ENCODE peak calls at places on chromosomes 7 and 10, in ten cellular contexts. C is colonic mucosa, P is neuronal stem cell, F is HCT116, B is fibroblast of lung, Q is H9, U is K562, L is kidney, G is MM.1S, H is IMR-90. R is an unnamed sample.

GRCh38 chr7:131670401-131670800 is 114.0 kb upstream of the PODXL start:
- DNase-seq in Q (no peak), U (no peak), F (no peak), G (no peak), L (no peak), C (no peak), B (no peak), H (no peak), P (no peak), R (no peak)

GRCh38 chr10:2081501-2081900 is 344.2 kb upstream of the ADARB2 start:
- DNase-seq in H (no peak), C (no peak), B (no peak), F (no peak), P (no peak), Q (peak), L (no peak), U (no peak), G (no peak), R (no peak)

GRCh38 chr7:111083423-111083822 is 7.5 kb upstream of the LRRN3 start:
- DNase-seq in P (no peak), Q (no peak), H (peak), G (peak), B (peak), L (no peak), U (no peak), C (no peak), F (no peak), R (no peak)

GRCh38 chr7:114082934-114083647 is 164.3 kb upstream of the PPP1R3A start:
- DNase-seq in G (no peak), P (peak), C (peak), L (peak), H (no peak), F (no peak), B (peak), U (no peak), Q (peak), R (no peak)

GRCh38 chr10:20396168-20396567 is 500.9 kb downstream of the NEBL start:
- DNase-seq in U (no peak), H (no peak), L (no peak), G (no peak), P (no peak), B (no peak), C (no peak), F (no peak), Q (no peak), R (no peak)

GRCh38 chr7:140074780-140075179 is 12.0 kb upstream of the PARP12 start:
- DNase-seq in F (no peak), P (no peak), U (no peak), B (peak), C (no peak), H (peak), L (no peak), G (no peak), Q (no peak), R (no peak)

GRCh38 chr7:140212100-140212881 is 35.5 kb upstream of the KDM7A start:
- DNase-seq in P (no peak), Q (no peak), H (peak), L (no peak), G (peak), B (peak), F (no peak), C (peak), U (no peak), R (peak)

GRCh38 chr10:104376784-104377300 is 23.2 kb downstream of the CFAP58 start:
- DNase-seq in F (no peak), Q (no peak), C (no peak), G (no peak), L (no peak), U (no peak), H (no peak), P (no peak), B (no peak), R (no peak)

GRCh38 chr10:3775671-3776551 is 9.1 kb downstream of the KLF6 start:
- DNase-seq in P (no peak), Q (peak), F (peak), L (no peak), C (no peak), B (peak), H (peak), U (no peak), G (no peak), R (peak)

GRCh38 chr7:47335557-47336177 is 246.2 kb downstream of the TNS3 start:
- DNase-seq in F (no peak), P (no peak), Q (no peak), H (no peak), B (no peak), L (no peak), G (no peak), U (no peak), C (no peak), R (no peak)

GRCh38 chr10:70880077-70880534 is 8.3 kb downstream of the PCBD1 start:
- DNase-seq in Q (peak), P (peak), B (peak), G (peak), F (peak), C (peak), L (peak), H (peak), U (peak), R (peak)

GRCh38 chr7:68963547-68963946 is 634.7 kb upstream of the AUTS2 start:
- DNase-seq in C (no peak), F (no peak), B (peak), G (no peak), P (no peak), Q (no peak), U (no peak), H (peak), L (no peak), R (no peak)

GRCh38 chr10:119496282-119496681 is 46.2 kb downstream of the RGS10 start:
- DNase-seq in U (no peak), B (no peak), G (no peak), H (no peak), P (no peak), Q (no peak), C (no peak), F (no peak), L (peak), R (no peak)

GRCh38 chr10:86155034-86155656 is 211.4 kb downstream of the GRID1 start:
- DNase-seq in C (no peak), G (no peak), H (no peak), P (no peak), F (no peak), Q (peak), L (no peak), B (no peak), U (no peak), R (no peak)

GRCh38 chr7:81484266-81484665 is 285.6 kb downstream of the HGF start:
- DNase-seq in L (peak), H (peak), Q (peak), U (no peak), F (no peak), P (no peak), B (peak), C (no peak), G (peak), R (peak)

GRCh38 chr7:55309040-55309991 is 55.8 kb upstream of the LANCL2 start:
- DNase-seq in C (no peak), B (peak), H (no peak), U (no peak), Q (no peak), L (no peak), P (no peak), G (no peak), F (no peak), R (no peak)

GRCh38 chr7:155669717-155670505 is 25.4 kb downstream of the RBM33 start:
- DNase-seq in B (peak), C (no peak), F (no peak), Q (peak), H (peak), P (no peak), G (no peak), U (no peak), L (no peak), R (no peak)

GRCh38 chr7:98869374-98870070 is at the start of gene TMEM130:
- DNase-seq in F (no peak), H (no peak), B (peak), C (no peak), Q (no peak), L (peak), G (no peak), U (no peak), P (no peak), R (no peak)

GRCh38 chr7:102429141-102429904 is 4.1 kb upstream of the ORAI2 start:
- DNase-seq in B (no peak), C (no peak), Q (no peak), U (no peak), P (no peak), L (no peak), G (no peak), F (no peak), H (no peak), R (no peak)

GRCh38 chr7:128163473-128163872 is 77.6 kb upstream of the LEP start:
- DNase-seq in Q (peak), G (no peak), L (no peak), B (no peak), F (no peak), H (no peak), P (no peak), U (no peak), C (no peak), R (no peak)

GRCh38 chr7:141915565-141915964 is 634 bp upstream of the OR9A4 start:
- DNase-seq in Q (no peak), G (peak), H (no peak), B (no peak), P (no peak), U (no peak), F (no peak), C (peak), L (no peak), R (peak)

GRCh38 chr7:20831976-20832375 is 45.3 kb upstream of the SP8 start:
- DNase-seq in L (no peak), C (no peak), H (no peak), F (no peak), Q (no peak), P (no peak), U (no peak), G (no peak), B (no peak), R (no peak)

GRCh38 chr10:110495731-110496552 is 1.8 kb upstream of the DUSP5 start:
- DNase-seq in Q (peak), H (peak), C (no peak), B (peak), U (peak), F (no peak), P (no peak), G (no peak), L (peak), R (peak)

GRCh38 chr10:91709394-91709798 is 76.5 kb upstream of the PPP1R3C start:
- DNase-seq in C (no peak), G (no peak), U (no peak), B (peak), P (no peak), Q (no peak), H (peak), F (no peak), L (no peak), R (peak)

GRCh38 chr10:7471720-7472367 is 61.0 kb upstream of the SFMBT2 start:
- DNase-seq in G (peak), C (peak), H (no peak), Q (no peak), U (no peak), P (no peak), B (no peak), L (no peak), F (no peak), R (no peak)

GRCh38 chr10:77855404-77856155 is 71.0 kb downstream of the DLG5 start:
- DNase-seq in C (no peak), P (no peak), F (no peak), U (no peak), B (no peak), H (no peak), L (no peak), Q (no peak), G (no peak), R (no peak)

GRCh38 chr10:124383496-124383895 is 35.2 kb downstream of the OAT start:
- DNase-seq in G (no peak), L (no peak), Q (no peak), F (no peak), C (no peak), H (no peak), B (no peak), U (no peak), P (no peak), R (no peak)

GRCh38 chr7:3916146-3916545 is 615.1 kb downstream of the SDK1 start:
- DNase-seq in F (no peak), B (peak), H (peak), U (no peak), G (no peak), P (no peak), L (no peak), Q (no peak), C (no peak), R (peak)

GRCh38 chr10:77874872-77875271 is 51.7 kb downstream of the DLG5 start:
- DNase-seq in Q (no peak), U (no peak), P (no peak), C (no peak), H (no peak), G (no peak), F (no peak), B (no peak), L (peak), R (no peak)

GRCh38 chr7:118872568-118872967 is 648.1 kb downstream of the ANKRD7 start:
- DNase-seq in P (no peak), H (no peak), G (peak), L (no peak), C (no peak), U (no peak), Q (no peak), B (no peak), F (peak), R (peak)

DNA sequence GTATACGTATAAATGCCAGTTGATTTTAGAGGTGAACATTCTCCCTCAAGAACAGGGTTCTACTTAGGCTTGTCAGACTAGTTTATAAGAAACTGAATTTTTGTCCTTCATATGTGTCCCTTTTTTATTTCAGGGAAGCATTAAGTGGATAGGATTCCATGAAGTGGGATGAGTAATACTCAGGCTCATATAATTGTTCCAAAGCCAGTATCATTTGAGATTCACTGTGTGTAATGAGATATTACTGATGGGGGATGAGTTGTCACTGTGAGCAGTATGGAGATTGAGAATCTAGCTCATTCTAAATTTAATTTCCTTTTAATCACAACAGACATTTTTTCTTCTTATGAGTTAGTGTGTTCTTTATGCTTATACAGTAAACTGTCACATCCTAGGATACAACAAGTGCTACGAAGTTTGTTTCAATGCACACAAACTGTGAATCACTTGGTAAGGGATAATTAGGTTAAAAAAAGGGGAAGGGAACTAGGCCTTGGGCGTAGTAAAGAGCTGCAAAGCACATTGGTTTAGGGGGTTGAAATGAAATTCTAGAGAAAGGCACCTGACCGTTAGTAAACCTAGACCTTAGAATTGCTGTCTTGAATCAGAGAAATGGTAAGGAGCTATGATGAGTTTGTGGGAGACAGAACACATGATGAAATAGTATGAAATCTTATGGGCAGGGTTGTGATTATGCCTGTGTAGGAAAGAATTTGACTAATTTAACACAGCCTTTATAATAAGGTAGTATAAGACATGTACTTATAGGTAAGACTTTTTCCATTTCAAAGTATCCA is 153.4 kb downstream of the MLLT10 start:
- DNase-seq in Q (no peak), C (no peak), F (no peak), L (no peak), P (no peak), H (peak), U (no peak), B (peak), G (no peak), R (no peak)
- H3K9ac ChIP-seq in Q (no peak), C (no peak), F (no peak), L (no peak), P (no peak), H (no peak), U (no peak), B (no peak), G (no peak), R (no peak)

DNA sequence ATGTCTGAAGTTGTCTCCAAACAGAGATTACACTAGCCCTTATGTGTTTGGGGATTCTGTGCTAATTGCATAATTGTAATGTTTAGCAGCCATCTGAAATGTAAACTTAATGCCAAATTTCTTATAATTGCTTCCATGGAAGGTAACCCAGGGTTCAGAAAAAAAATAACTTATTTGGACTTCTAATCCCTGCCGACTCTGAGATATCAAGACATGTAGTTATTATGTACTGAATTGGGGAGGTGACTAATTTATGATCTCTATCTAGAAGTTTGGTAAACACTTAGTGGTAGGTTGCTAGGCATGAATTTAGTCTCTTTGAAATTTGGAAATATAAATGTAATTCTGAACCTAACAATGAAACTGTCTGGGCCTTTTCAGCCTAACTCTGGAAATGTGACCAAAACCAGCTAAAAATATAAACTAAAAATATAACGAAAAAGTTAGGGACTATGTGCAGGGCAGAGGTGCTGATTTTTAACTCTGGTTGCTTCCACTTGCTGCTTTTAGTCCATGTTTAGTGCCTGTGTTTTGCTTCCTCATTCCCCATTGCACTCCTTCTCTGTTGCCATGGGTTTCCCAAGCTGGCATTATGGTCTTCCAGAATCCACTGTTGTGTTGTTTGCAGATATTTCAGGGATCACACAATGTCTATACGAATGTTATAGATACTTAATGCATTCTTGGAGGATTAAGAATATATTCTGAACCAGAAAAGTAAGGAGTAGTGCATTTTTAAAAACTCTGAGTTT is 54.8 kb downstream of the MCU start:
- DNase-seq in B (no peak), F (no peak), Q (no peak), U (no peak), H (no peak), L (no peak), G (no peak), C (no peak), P (no peak), R (no peak)
- H3K9ac ChIP-seq in B (no peak), F (no peak), Q (no peak), U (no peak), H (no peak), L (no peak), G (no peak), C (no peak), P (no peak), R (no peak)

DNA sequence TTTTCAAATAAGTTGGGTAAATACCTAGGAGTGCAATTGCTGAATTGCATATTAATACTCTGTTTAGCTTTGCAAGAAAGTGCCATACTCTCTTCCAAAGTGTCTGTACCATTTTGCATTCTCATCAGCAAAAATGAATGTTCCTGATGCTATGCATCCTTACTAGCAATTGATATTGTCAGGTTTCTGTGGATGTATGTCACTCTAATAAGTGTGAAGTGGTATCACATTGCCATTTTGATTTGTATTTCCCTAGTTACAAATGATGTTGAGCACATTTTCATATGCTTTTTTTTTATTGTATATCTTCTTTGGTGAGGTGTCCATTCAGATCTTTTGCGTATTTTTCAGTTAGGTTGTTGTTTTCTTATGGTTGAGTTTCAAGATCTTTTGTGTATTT is 230.4 kb upstream of the MAGI2 start:
- DNase-seq in C (no peak), L (no peak), F (no peak), U (no peak), B (no peak), G (no peak), H (no peak), Q (no peak), P (no peak), R (no peak)
- H3K9ac ChIP-seq in C (no peak), L (no peak), F (no peak), U (no peak), B (no peak), G (no peak), H (no peak), Q (no peak), P (no peak), R (no peak)

DNA sequence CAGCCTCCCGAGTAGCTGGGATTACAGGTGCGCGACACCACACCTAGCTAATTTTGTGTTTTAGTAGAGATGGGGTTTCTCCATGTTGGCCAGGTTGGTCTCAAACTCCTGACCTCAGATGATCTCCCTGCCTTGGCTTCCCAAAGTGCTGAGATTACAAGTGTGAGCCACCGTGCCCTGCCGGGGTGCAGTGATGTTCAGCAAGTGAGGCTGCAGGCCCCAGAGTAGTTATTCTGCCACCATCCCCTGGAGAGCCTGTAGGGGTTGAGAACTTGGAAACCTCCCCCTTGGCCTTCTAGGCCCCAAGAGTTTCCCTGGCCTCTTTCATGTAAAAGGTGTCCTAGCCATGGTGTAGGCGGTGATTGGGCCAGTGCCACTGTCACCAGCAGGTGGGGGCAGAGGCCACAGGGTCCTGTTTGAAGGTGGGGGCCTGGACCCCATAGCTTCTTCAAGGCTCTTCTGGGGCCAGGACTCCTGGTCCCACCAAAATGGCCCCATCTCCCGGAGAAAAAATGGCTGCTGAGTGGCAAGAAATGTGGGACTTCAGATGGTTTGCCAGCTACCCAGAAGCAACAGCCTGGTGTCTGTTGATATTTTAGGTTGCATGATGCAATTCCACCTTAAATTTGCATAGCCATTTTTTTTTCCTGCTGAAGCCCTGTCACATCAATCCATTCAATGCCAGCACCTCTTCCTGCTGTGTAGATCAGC is 25.5 kb upstream of the INMT start:
- DNase-seq in Q (no peak), U (no peak), C (no peak), L (peak), P (no peak), H (no peak), F (no peak), G (no peak), B (no peak), R (no peak)
- H3K9ac ChIP-seq in Q (no peak), U (no peak), C (no peak), L (no peak), P (no peak), H (no peak), F (no peak), G (no peak), B (no peak), R (no peak)

GRCh38 chr10:92839191-92840085 is 8.9 kb upstream of the EXOC6 start:
- DNase-seq in C (peak), G (peak), B (peak), U (peak), H (peak), Q (peak), L (peak), F (no peak), P (no peak), R (no peak)
- H3K9ac ChIP-seq in C (no peak), G (no peak), B (no peak), U (peak), H (peak), Q (no peak), L (no peak), F (no peak), P (peak), R (no peak)

R was measured in mammary epithelial cell.